ENCODE peak calls at places on chromosomes 5 and 9, in four cellular contexts. S is stomach, H is GM12865, D is AG10803. Q is an unnamed sample.

GRCh38 chr9:23821400-23822181 is 4.4 kb downstream of the ELAVL2 start:
- DNase-seq in H (no peak), D (no peak), S (peak), Q (no peak)

GRCh38 chr5:58406394-58406793 is 53.5 kb downstream of the PLK2 start:
- DNase-seq in H (no peak), D (no peak), S (no peak), Q (no peak)

GRCh38 chr5:57207681-57208080 is 33.8 kb downstream of the GPBP1 start:
- DNase-seq in H (no peak), S (no peak), D (no peak), Q (no peak)

GRCh38 chr5:136901-137300 is 44.9 kb downstream of the PLEKHG4B start:
- DNase-seq in H (no peak), S (no peak), D (peak), Q (no peak)

GRCh38 chr5:132447196-132447595 is 43.4 kb downstream of the IRF1 start:
- DNase-seq in D (no peak), H (no peak), S (no peak), Q (no peak)

GRCh38 chr9:86324308-86324707 is 29.9 kb downstream of the TUT7 start:
- DNase-seq in S (no peak), D (peak), H (peak), Q (peak)

GRCh38 chr5:154166901-154167791 is 23.4 kb upstream of the GALNT10 start:
- DNase-seq in S (no peak), H (no peak), D (no peak), Q (no peak)

GRCh38 chr9:83474631-83475030 is 63.6 kb downstream of the FRMD3 start:
- DNase-seq in H (no peak), D (no peak), S (no peak), Q (no peak)

GRCh38 chr5:58085800-58086199 is 374.1 kb downstream of the PLK2 start:
- DNase-seq in H (no peak), S (peak), D (no peak), Q (peak)

GRCh38 chr5:159456722-159457462 is 126.6 kb upstream of the IL12B start:
- DNase-seq in H (peak), D (peak), S (no peak), Q (peak)

GRCh38 chr5:139650689-139651501 is 2.7 kb downstream of the CXXC5 start:
- DNase-seq in H (peak), S (peak), D (peak), Q (no peak)
- H3K4me3 ChIP-seq in H (peak), S (peak), D (peak), Q (peak)

GRCh38 chr5:43631182-43631910 is 28.4 kb downstream of the NNT start:
- DNase-seq in H (peak), D (peak), S (peak), Q (peak)

GRCh38 chr5:43623048-43623447 is 20.1 kb downstream of the NNT start:
- DNase-seq in D (no peak), H (no peak), S (no peak), Q (no peak)

DNA sequence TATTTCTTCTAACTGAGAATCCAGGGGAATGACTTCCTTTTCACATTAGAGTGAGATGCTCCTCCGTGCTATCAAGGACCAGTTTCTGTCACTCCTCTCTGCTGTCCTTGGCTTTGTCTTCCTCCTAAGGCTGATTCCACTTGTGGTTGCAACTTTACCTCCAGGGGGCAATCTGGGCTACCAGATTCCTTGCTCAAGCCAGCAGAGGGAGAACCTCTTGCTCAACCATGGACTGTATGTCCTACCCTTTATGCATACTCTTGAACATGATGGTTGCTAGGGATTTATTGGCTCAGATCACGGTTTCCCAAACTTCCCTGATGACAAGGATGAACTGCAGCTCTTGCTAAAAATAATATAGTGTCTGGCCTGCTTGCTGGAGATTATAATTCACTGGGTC is 24.0 kb downstream of the NNT start:
- DNase-seq in H (peak), S (no peak), D (peak), Q (peak)
- TF ChIP-seq CTCF in H (no peak), S (no peak), D (peak), Q (peak)

DNA sequence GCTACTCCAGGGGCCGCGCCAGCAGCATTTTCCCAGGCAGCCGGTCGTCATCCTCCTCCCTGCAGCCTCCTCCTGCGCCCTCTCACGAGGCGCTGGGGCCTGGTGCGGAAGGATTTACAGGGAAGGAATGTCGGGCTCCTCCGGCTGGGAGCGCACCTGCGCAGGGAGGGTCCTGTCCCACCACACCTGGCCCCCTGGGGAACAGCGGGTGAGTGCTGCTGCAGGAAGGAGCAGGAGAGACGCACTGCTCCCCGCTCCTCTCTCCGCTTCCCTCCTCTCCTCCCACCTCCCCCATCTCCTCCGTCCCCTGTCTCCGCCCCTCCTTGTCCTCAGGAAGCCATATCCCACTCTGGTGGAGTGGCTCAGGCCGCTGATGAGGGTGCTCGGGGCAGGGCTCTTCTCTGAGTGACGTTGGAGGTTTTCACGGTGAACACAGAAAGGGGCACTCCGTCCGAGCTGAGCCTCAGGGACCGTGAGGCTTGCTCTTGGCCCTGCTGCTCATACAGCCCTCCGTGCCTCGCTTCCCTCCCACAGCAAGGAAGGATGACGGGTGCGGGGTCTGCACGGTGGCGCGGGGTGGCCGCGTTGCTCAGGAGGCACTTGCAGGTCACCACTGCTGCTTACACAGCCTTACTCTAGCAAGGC is 31.3 kb downstream of the IRX4 start:
- DNase-seq in H (no peak), D (no peak), S (no peak), Q (no peak)
- H3K4me3 ChIP-seq in H (no peak), D (no peak), S (no peak), Q (no peak)

GRCh38 chr5:145243016-145243415 is 592.1 kb downstream of the PRELID2 start:
- DNase-seq in D (peak), S (no peak), H (no peak), Q (no peak)

GRCh38 chr5:145236966-145237365 is 598.2 kb downstream of the PRELID2 start:
- DNase-seq in D (no peak), H (no peak), S (no peak), Q (no peak)

GRCh38 chr5:145236127-145236526 is 599.0 kb downstream of the PRELID2 start:
- DNase-seq in D (no peak), S (no peak), H (no peak), Q (peak)

GRCh38 chr5:145233461-145233860 is 601.7 kb downstream of the PRELID2 start:
- DNase-seq in D (no peak), H (no peak), S (no peak), Q (no peak)

GRCh38 chr5:145237843-145238242 is 597.3 kb downstream of the PRELID2 start:
- DNase-seq in H (peak), D (peak), S (peak), Q (peak)
- TF ChIP-seq CTCF in H (peak), D (peak), S (peak), Q (peak)

GRCh38 chr9:130662927-130663257 is 1.5 kb upstream of the PRDM12 start:
- DNase-seq in H (no peak), D (no peak), S (no peak), Q (no peak)
- H3K4me3 ChIP-seq in H (no peak), D (no peak), S (peak), Q (no peak)

DNA sequence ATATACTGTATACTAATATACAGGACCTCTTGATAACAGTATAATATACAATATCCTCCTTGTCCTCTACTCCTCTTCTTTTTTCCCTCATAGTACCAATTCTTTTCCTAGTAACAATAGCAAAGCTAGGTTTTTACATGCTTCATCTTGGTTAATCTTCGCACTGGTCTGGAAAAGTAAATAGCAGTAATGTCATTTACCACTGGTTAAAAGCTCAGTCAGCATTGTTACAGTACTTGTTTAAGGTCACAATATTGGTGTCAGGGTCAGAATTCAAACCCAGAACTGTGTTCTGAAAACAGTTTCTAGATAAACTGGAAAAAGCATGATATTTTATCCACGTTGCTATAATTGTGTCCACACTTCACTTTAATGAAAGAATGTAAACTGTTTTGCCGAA is 692.4 kb upstream of the CDH6 start:
- DNase-seq in D (no peak), S (no peak), H (no peak), Q (no peak)
- TF ChIP-seq CTCF in D (no peak), S (no peak), H (no peak), Q (no peak)

GRCh38 chr5:170636836-170637477 is 133.1 kb downstream of the KCNIP1 start:
- DNase-seq in H (no peak), D (no peak), S (no peak), Q (no peak)
- H3K4me3 ChIP-seq in H (no peak), D (no peak), S (no peak), Q (no peak)